ENCODE peak calls at places on chromosomes 6 and 20, in eight cellular contexts. Y, T, M, B, E, D, W and A are unnamed samples.

GRCh38 chr20:25299801-25300200 is 51.9 kb downstream of the PYGB start:
- DNase-seq in Y (no peak), M (no peak), B (no peak), E (no peak), W (no peak), D (peak), T (no peak), A (peak)

GRCh38 chr20:19079536-19080299 is 132.7 kb upstream of the SLC24A3 start:
- DNase-seq in W (no peak), D (no peak), M (no peak), B (no peak), Y (no peak), E (no peak), T (no peak), A (peak)

GRCh38 chr6:20757761-20758160 is 223.5 kb downstream of the CDKAL1 start:
- DNase-seq in Y (no peak), W (peak), D (no peak), B (no peak), T (no peak), M (no peak), E (no peak), A (peak)

GRCh38 chr6:44489912-44490604 is 102.6 kb downstream of the CDC5L start:
- DNase-seq in E (no peak), B (no peak), T (no peak), M (no peak), Y (no peak), D (no peak), W (peak), A (peak)

GRCh38 chr20:4820833-4821518 is 99.3 kb downstream of the PRND start:
- DNase-seq in T (no peak), B (no peak), W (peak), Y (no peak), M (no peak), E (no peak), D (no peak), A (peak)

GRCh38 chr6:69631552-69632346 is 165.1 kb downstream of the LMBRD1 start:
- DNase-seq in B (peak), Y (no peak), E (peak), T (no peak), D (no peak), M (no peak), W (no peak), A (no peak)

GRCh38 chr6:34970487-34970886 is 81.4 kb downstream of the ANKS1A start:
- DNase-seq in W (no peak), M (no peak), D (no peak), Y (no peak), B (no peak), T (no peak), E (no peak), A (peak)

GRCh38 chr6:134984821-134985220 is 34.9 kb upstream of the ALDH8A1 start:
- DNase-seq in Y (no peak), B (no peak), W (no peak), T (no peak), D (no peak), M (no peak), E (no peak), A (peak)

GRCh38 chr6:73177221-73177944 is 47.9 kb downstream of the KHDC1L start:
- DNase-seq in T (no peak), B (no peak), Y (no peak), W (no peak), D (no peak), M (no peak), E (peak), A (no peak)

GRCh38 chr20:1124416-1124815 is 6.0 kb downstream of the PSMF1 start:
- DNase-seq in W (no peak), D (no peak), E (no peak), B (no peak), T (no peak), M (no peak), Y (no peak), A (no peak)

GRCh38 chr20:25389858-25390537 is 637 bp downstream of the ABHD12 start:
- DNase-seq in T (peak), B (peak), D (peak), M (peak), Y (peak), E (peak), W (no peak), A (peak)

GRCh38 chr6:71478834-71479541 is 190.4 kb downstream of the OGFRL1 start:
- DNase-seq in M (no peak), B (no peak), T (no peak), D (peak), Y (no peak), E (no peak), W (peak), A (peak)

GRCh38 chr6:139568956-139569538 is 194.6 kb upstream of the CITED2 start:
- DNase-seq in E (no peak), D (peak), T (no peak), M (no peak), W (no peak), Y (no peak), B (no peak), A (peak)

GRCh38 chr6:46921731-46922130 is at the start of gene ADGRF5:
- DNase-seq in E (no peak), T (no peak), B (no peak), Y (no peak), W (no peak), M (no peak), D (no peak), A (no peak)

GRCh38 chr20:4812216-4812615 is 90.5 kb downstream of the PRND start:
- DNase-seq in Y (no peak), T (no peak), B (no peak), M (no peak), E (no peak), D (no peak), W (no peak), A (no peak)

GRCh38 chr6:11126876-11127275 is 15.4 kb upstream of the ERVFRD-1 start:
- DNase-seq in M (no peak), W (no peak), D (no peak), Y (no peak), B (no peak), T (no peak), E (no peak), A (no peak)

GRCh38 chr6:169972736-169973135 is 221.3 kb downstream of the ERMARD start:
- DNase-seq in E (no peak), Y (no peak), T (no peak), D (no peak), B (no peak), W (no peak), M (no peak), A (no peak)

GRCh38 chr6:170177383-170178265 is 113.3 kb downstream of the DLL1 start:
- DNase-seq in Y (no peak), W (no peak), B (no peak), T (no peak), D (no peak), E (no peak), M (no peak), A (peak)

GRCh38 chr20:21505810-21506530 is 7.9 kb downstream of the NKX2-2 start:
- DNase-seq in B (peak), M (peak), W (no peak), D (peak), E (no peak), Y (peak), T (peak), A (peak)

GRCh38 chr6:131966443-131966842 is 15.3 kb upstream of the CCN2 start:
- DNase-seq in B (no peak), W (no peak), M (no peak), T (no peak), E (no peak), D (no peak), Y (no peak), A (peak)

GRCh38 chr20:3652217-3652616 is 11.0 kb downstream of the GFRA4 start:
- DNase-seq in M (no peak), W (no peak), E (no peak), Y (no peak), T (no peak), D (no peak), B (no peak), A (no peak)

GRCh38 chr20:25148181-25148981 is 47.1 kb upstream of the ENTPD6 start:
- DNase-seq in M (peak), D (no peak), T (peak), W (no peak), Y (peak), E (no peak), B (peak), A (peak)

GRCh38 chr6:155495011-155495768 is 39.6 kb upstream of the NOX3 start:
- DNase-seq in Y (no peak), M (no peak), T (no peak), E (no peak), D (no peak), W (peak), B (peak), A (peak)

GRCh38 chr20:25856256-25856884 is 159.7 kb upstream of the ZNF337 start:
- DNase-seq in M (no peak), Y (no peak), E (no peak), T (no peak), W (no peak), B (no peak), D (no peak), A (no peak)

GRCh38 chr6:24126586-24127192 is 674 bp downstream of the NRSN1 start:
- DNase-seq in W (no peak), B (peak), E (no peak), M (no peak), Y (no peak), T (no peak), D (peak), A (peak)

GRCh38 chr6:134816780-134817179 is 133.1 kb downstream of the ALDH8A1 start:
- DNase-seq in T (no peak), D (no peak), E (no peak), M (no peak), W (no peak), Y (no peak), B (no peak), A (peak)

GRCh38 chr20:21839982-21840381 is 134.5 kb downstream of the PAX1 start:
- DNase-seq in E (no peak), W (no peak), M (no peak), D (no peak), B (no peak), Y (no peak), T (no peak), A (no peak)

GRCh38 chr20:48690888-48691287 is 136.9 kb downstream of the PREX1 start:
- DNase-seq in B (no peak), T (no peak), E (no peak), M (no peak), D (no peak), Y (no peak), W (no peak), A (no peak)

GRCh38 chr6:140079328-140079727 is 704.9 kb upstream of the CITED2 start:
- DNase-seq in T (no peak), Y (no peak), W (no peak), B (no peak), E (no peak), D (no peak), M (no peak), A (no peak)

GRCh38 chr20:51024761-51025160 is 1.9 kb upstream of the KCNG1 start:
- DNase-seq in E (no peak), T (no peak), B (no peak), M (no peak), Y (no peak), W (no peak), D (no peak), A (no peak)

GRCh38 chr20:50636601-50637539 is 54.5 kb downstream of the RIPOR3 start:
- DNase-seq in D (no peak), W (no peak), E (no peak), T (no peak), B (no peak), M (no peak), Y (no peak), A (peak)

GRCh38 chr6:27619436-27619835 is 146.5 kb upstream of the ZNF184 start:
- DNase-seq in E (no peak), D (no peak), M (no peak), T (no peak), B (no peak), Y (no peak), W (no peak), A (no peak)

GRCh38 chr6:52482903-52483670 is 62.9 kb downstream of the EFHC1 start:
- DNase-seq in E (no peak), T (no peak), B (no peak), W (no peak), Y (no peak), M (no peak), D (peak), A (no peak)